ENCODE peak calls at places on chromosomes 6 and 20, in five cellular contexts. F, O, A, E and N are unnamed samples.

GRCh38 chr6:55445648-55446204 is 118.5 kb downstream of the GFRAL start:
- DNase-seq in F (no peak), O (peak), A (no peak), E (no peak), N (no peak)

GRCh38 chr6:135353113-135353512 is 144.4 kb downstream of the AHI1 start:
- DNase-seq in F (no peak), O (no peak), A (no peak), E (no peak), N (no peak)

GRCh38 chr6:16966821-16967817 is 134.7 kb upstream of the STMND1 start:
- DNase-seq in F (no peak), O (no peak), A (no peak), E (no peak), N (no peak)

GRCh38 chr6:169251371-169251802 is 2.3 kb downstream of the THBS2 start:
- DNase-seq in F (no peak), O (no peak), A (no peak), E (no peak), N (no peak)

GRCh38 chr6:28589234-28589951 is 63.7 kb downstream of the GPX5 start:
- DNase-seq in F (no peak), O (peak), A (peak), E (peak), N (no peak)

GRCh38 chr6:14883921-14884320 is 361.9 kb upstream of the JARID2 start:
- DNase-seq in F (no peak), O (peak), A (no peak), E (no peak), N (no peak)

GRCh38 chr6:136317976-136318375 is 28.3 kb upstream of the BCLAF1 start:
- DNase-seq in F (no peak), O (no peak), A (no peak), E (no peak), N (no peak)

GRCh38 chr20:19253316-19253715 is 40.9 kb downstream of the SLC24A3 start:
- DNase-seq in F (no peak), O (no peak), A (no peak), E (no peak), N (no peak)

GRCh38 chr20:39913274-39913673 is 775.8 kb downstream of the MAFB start:
- DNase-seq in F (no peak), O (no peak), A (no peak), E (no peak), N (no peak)

GRCh38 chr6:130518588-130518987 is 152.8 kb downstream of the TMEM200A start:
- DNase-seq in F (no peak), O (no peak), A (no peak), E (no peak), N (no peak)

GRCh38 chr6:33439956-33440648 is 14.3 kb upstream of the ZBTB9 start:
- DNase-seq in F (no peak), O (no peak), A (no peak), E (no peak), N (no peak)

GRCh38 chr20:13644010-13644409 is 5.3 kb upstream of the TASP1 start:
- DNase-seq in F (no peak), O (no peak), A (no peak), E (no peak), N (no peak)

GRCh38 chr6:161169690-161170089 is 104.2 kb downstream of the AGPAT4 start:
- DNase-seq in F (no peak), O (peak), A (no peak), E (no peak), N (no peak)

GRCh38 chr6:112595841-112596240 is 248.7 kb downstream of the RFPL4B start:
- DNase-seq in F (no peak), O (no peak), A (no peak), E (no peak), N (no peak)

GRCh38 chr6:112603726-112604125 is 256.6 kb downstream of the RFPL4B start:
- DNase-seq in F (no peak), O (no peak), A (no peak), E (no peak), N (no peak)

GRCh38 chr6:112595201-112595600 is 248.1 kb downstream of the RFPL4B start:
- DNase-seq in F (no peak), O (no peak), A (no peak), E (no peak), N (no peak)

GRCh38 chr6:112600168-112600567 is 253.0 kb downstream of the RFPL4B start:
- DNase-seq in F (no peak), O (no peak), A (no peak), E (no peak), N (no peak)
- TF ChIP-seq CTCF in F (no peak), O (peak), A (no peak), E (peak), N (no peak)

DNA sequence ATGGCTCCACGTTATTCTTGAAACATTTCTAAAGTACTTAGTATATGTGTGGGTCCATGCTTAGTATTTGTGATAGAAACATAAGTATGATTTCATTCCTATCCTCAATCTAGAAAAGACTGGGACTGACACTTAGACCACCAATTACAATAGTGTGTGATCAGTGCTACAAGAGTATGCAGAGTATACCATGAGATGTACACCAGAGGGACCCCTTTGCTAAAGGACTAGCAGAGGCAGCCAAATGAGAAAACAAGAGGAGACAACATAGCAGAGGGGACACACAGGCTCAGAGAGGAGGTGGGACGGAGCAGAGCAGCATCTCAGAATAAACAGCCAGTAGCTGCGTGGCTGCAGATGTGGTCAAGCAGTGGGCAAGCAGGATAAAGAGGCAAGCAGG is 21.0 kb downstream of the RMND1 start:
- DNase-seq in F (no peak), O (no peak), A (no peak), E (no peak), N (no peak)
- TF ChIP-seq CTCF in F (no peak), O (no peak), A (peak), E (peak), N (no peak)

GRCh38 chr20:16283307-16283706 is 289.9 kb downstream of the KIF16B start:
- DNase-seq in F (no peak), O (no peak), A (no peak), E (no peak), N (no peak)

GRCh38 chr20:16284385-16285100 is 288.7 kb downstream of the KIF16B start:
- DNase-seq in F (no peak), O (no peak), A (no peak), E (no peak), N (no peak)

GRCh38 chr20:16283978-16284377 is 289.3 kb downstream of the KIF16B start:
- DNase-seq in F (no peak), O (no peak), A (no peak), E (no peak), N (no peak)

GRCh38 chr20:16280219-16280618 is 293.0 kb downstream of the KIF16B start:
- DNase-seq in F (no peak), O (no peak), A (no peak), E (no peak), N (no peak)

GRCh38 chr20:16279320-16279719 is 293.9 kb downstream of the KIF16B start:
- DNase-seq in F (no peak), O (no peak), A (no peak), E (no peak), N (no peak)
- TF ChIP-seq CTCF in F (no peak), O (no peak), A (no peak), E (no peak), N (no peak)

GRCh38 chr6:3671382-3671781 is 80.1 kb downstream of the PXDC1 start:
- DNase-seq in F (no peak), O (no peak), A (no peak), E (no peak), N (no peak)

GRCh38 chr6:3665608-3666007 is 85.9 kb downstream of the PXDC1 start:
- DNase-seq in F (no peak), O (no peak), A (no peak), E (no peak), N (no peak)

GRCh38 chr6:3664641-3665041 is 86.9 kb downstream of the PXDC1 start:
- DNase-seq in F (no peak), O (no peak), A (no peak), E (no peak), N (no peak)

GRCh38 chr6:3669916-3670315 is 81.6 kb downstream of the PXDC1 start:
- DNase-seq in F (no peak), O (no peak), A (no peak), E (no peak), N (no peak)
- TF ChIP-seq CTCF in F (no peak), O (no peak), A (no peak), E (no peak), N (no peak)